ENCODE peak calls at places on chromosomes 5 and 9, in eight cellular contexts. T, P, Y, D, W, C, U and M are unnamed samples.

GRCh38 chr9:34991833-34992375 is 2.4 kb downstream of the DNAJB5 start:
- DNase-seq in U (peak; percentile 37), W (no peak), P (peak; percentile 53), Y (peak; percentile 61), C (no peak), T (no peak), D (peak; percentile 83), M (no peak)

GRCh38 chr9:72635197-72635596 is 113.8 kb downstream of the TMC1 start:
- DNase-seq in C (no peak), P (no peak), U (no peak), Y (peak; percentile 82), D (no peak), T (no peak), W (no peak), M (peak; percentile 40)

GRCh38 chr5:142390303-142390840 is 65.6 kb upstream of the SPRY4 start:
- DNase-seq in U (no peak), T (no peak), C (no peak), P (no peak), Y (no peak), D (no peak), W (peak; percentile 15), M (no peak)

GRCh38 chr5:136840601-136841000 is 475.3 kb upstream of the TRPC7 start:
- DNase-seq in D (no peak), P (no peak), Y (no peak), U (no peak), T (no peak), C (no peak), W (no peak), M (no peak)

GRCh38 chr5:170361600-170361999 is 27.6 kb downstream of the KCNMB1 start:
- DNase-seq in U (no peak), T (no peak), Y (peak; percentile 42), W (no peak), P (no peak), D (no peak), C (no peak), M (no peak)

GRCh38 chr5:38497946-38498345 is 58.5 kb downstream of the LIFR start:
- DNase-seq in Y (peak; percentile 15), W (peak; percentile 51), T (no peak), C (no peak), P (no peak), D (no peak), U (no peak), M (no peak)

GRCh38 chr9:35277649-35278359 is 116.0 kb downstream of the UNC13B start:
- DNase-seq in Y (no peak), D (no peak), W (peak; percentile 87), U (no peak), C (no peak), P (peak; percentile 8), T (no peak), M (no peak)

GRCh38 chr9:76216161-76216649 is 178.0 kb downstream of the RFK start:
- DNase-seq in W (peak; percentile 83), P (no peak), C (no peak), Y (no peak), T (no peak), U (no peak), D (no peak), M (no peak)

GRCh38 chr5:121668635-121669034 is 183.0 kb upstream of the FTMT start:
- DNase-seq in P (no peak), C (no peak), T (no peak), W (no peak), D (no peak), Y (no peak), U (no peak), M (no peak)

GRCh38 chr9:13278368-13279246 is 885 bp downstream of the MPDZ start:
- DNase-seq in W (peak; percentile 89), D (peak; percentile 61), Y (peak; percentile 67), P (peak; percentile 73), T (no peak), U (peak; percentile 75), C (peak; percentile 36), M (no peak)

GRCh38 chr9:93024986-93025630 is 33.4 kb upstream of the SUSD3 start:
- DNase-seq in W (no peak), P (no peak), D (no peak), C (no peak), Y (no peak), U (no peak), T (no peak), M (no peak)

GRCh38 chr9:106588601-106589000 is 274.4 kb upstream of the ZNF462 start:
- DNase-seq in Y (peak; percentile 11), C (no peak), T (no peak), U (no peak), P (no peak), W (peak; percentile 1), D (no peak), M (no peak)

GRCh38 chr5:136040746-136041415 is 12.1 kb downstream of the TGFBI start:
- DNase-seq in D (no peak), C (no peak), T (no peak), P (no peak), U (no peak), W (no peak), Y (no peak), M (no peak)

GRCh38 chr5:170475269-170476000 is 28.4 kb upstream of the KCNIP1 start:
- DNase-seq in C (no peak), T (no peak), U (no peak), W (no peak), D (no peak), Y (no peak), P (no peak), M (no peak)

GRCh38 chr5:59755476-59755875 is 138.1 kb downstream of the PDE4D start:
- DNase-seq in T (no peak), W (no peak), P (no peak), U (no peak), Y (no peak), C (no peak), D (no peak), M (no peak)

DNA sequence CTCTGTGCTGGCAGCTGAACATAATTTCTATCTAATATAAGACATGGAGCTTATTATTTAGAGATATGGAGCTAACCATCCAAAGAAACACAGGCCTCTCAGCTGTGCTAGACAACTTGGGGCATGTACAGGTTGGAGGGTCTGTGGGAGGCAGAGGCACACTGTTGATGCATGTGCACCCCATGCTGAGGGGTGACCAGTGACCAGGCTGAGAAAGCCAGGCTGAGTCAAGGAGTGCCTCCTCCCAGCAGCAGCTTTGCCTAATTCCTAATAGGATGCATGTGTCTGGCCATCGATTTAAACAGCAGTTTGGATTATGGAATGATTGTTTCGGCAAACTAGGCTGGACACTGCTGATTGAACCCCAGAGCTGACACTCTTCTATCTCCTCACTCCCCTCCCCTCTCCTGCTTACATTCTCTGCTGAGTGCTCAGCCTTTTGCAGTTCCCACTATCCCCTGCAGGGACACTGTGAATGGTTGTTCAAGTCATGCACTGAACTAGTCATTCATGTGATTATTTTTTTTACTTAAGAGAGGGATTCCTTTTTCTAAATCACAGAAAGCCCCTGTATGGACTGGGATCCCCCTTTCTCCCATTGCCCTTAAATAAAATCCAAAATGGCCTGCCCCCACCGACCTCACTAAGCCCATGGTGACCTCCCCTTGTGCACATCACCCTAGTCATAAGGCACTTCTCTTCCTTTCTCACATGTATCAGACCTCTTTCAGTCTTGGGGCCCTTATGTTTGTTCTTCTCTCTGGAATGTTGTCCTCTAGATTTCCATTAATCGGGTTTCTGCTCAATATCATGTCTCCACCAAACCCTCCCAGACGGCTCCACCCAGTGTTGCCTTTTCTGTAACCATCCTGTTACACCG is 196.0 kb downstream of the ERCC6L2 start:
- DNase-seq in U (no peak), T (no peak), P (no peak), C (no peak), Y (peak; percentile 71), W (peak; percentile 48), D (no peak), M (no peak)
- TF ChIP-seq CTCF in U (no peak), T (peak; percentile 25), P (peak; percentile 40), C (no peak), Y (peak; percentile 62), W (peak; percentile 59), D (peak; percentile 24), M (peak; percentile 69)

GRCh38 chr5:10700516-10700915 is 60.5 kb downstream of the DAP start:
- DNase-seq in Y (no peak), D (no peak), U (no peak), P (no peak), T (no peak), C (no peak), W (no peak), M (no peak)
- H3K4me3 ChIP-seq in Y (no peak overlapping the region), D (no peak overlapping the region), U (no peak overlapping the region), P (no peak overlapping the region), T (no peak overlapping the region), C (no peak overlapping the region), W (no peak overlapping the region), M (no peak overlapping the region)

GRCh38 chr9:124868511-124869465 is 6.9 kb downstream of the ARPC5L start:
- DNase-seq in D (peak; percentile 90), W (peak; percentile 84), T (peak; percentile 83), Y (peak; percentile 92), C (peak; percentile 68), U (peak; percentile 89), P (peak; percentile 90), M (no peak)
- TF ChIP-seq CTCF in D (peak; percentile 11), W (no peak), T (no peak), Y (peak; percentile 26), C (no peak), U (no peak), P (peak; percentile 10), M (peak; percentile 34)

GRCh38 chr9:7980691-7981289 is 181.2 kb upstream of the DMAC1 start:
- DNase-seq in W (no peak), P (no peak), U (no peak), D (no peak), Y (no peak), C (no peak), T (no peak), M (no peak)

GRCh38 chr9:7979591-7979990 is 180.0 kb upstream of the DMAC1 start:
- DNase-seq in W (no peak), U (no peak), D (no peak), T (no peak), Y (no peak), C (no peak), P (no peak), M (no peak)

GRCh38 chr9:7984713-7985112 is 185.1 kb upstream of the DMAC1 start:
- DNase-seq in C (no peak), W (no peak), U (no peak), Y (no peak), P (no peak), T (no peak), D (no peak), M (no peak)

GRCh38 chr9:7982907-7983306 is 183.3 kb upstream of the DMAC1 start:
- DNase-seq in C (no peak), Y (no peak), W (no peak), U (no peak), D (no peak), P (no peak), T (no peak), M (no peak)

DNA sequence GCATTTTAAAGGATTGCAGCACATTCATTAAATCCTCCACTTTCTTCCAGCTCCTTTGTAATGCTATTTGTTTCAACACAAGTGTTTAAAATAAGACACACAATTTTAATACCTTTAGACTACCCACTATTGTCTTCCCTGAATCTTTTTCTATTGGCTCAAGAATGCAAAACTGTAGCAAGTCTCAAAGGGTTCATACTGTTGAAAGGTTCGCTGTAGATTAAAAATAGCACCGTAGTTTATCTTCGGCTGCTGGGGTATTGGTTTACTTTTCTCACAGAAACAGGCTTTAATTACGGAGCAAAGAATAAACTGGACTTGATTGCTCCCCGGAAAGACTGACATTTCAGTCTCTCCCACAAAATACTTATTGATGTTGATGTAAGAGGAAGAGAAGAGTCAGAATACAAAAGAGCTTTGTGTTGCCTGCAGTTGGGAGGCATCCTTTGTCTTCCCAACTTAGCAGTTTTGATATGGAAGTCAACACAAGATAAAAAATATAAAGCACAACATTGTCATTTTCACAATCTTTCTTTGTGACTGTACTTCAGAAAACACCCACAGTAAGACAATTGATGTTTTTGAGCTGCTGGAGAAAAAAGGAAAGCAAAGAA is 183.9 kb upstream of the DMAC1 start:
- DNase-seq in P (no peak), U (no peak), D (no peak), W (no peak), C (no peak), T (no peak), Y (no peak), M (no peak)
- H3K4me3 ChIP-seq in P (no peak overlapping the region), U (no peak overlapping the region), D (no peak overlapping the region), W (no peak overlapping the region), C (no peak overlapping the region), T (no peak overlapping the region), Y (no peak overlapping the region), M (no peak overlapping the region)